ENCODE peak calls at places on chromosomes 4 and X, in ten cellular contexts. K is CD8-positive, alpha-beta T cell; U is iPS DF 6.9; I is PC-9; Z is sigmoid colon; Q is heart right ventricle; S is right cardiac atrium; R is cardiac muscle cell; W is K562; M is H1. B is an unnamed sample.

GRCh38 chrX:151703487-151703886 is 8.2 kb downstream of the PRRG3 start:
- DNase-seq in K (no peak), U (no peak), I (no peak), Z (no peak), Q (peak; percentile 74), S (peak; percentile 87), R (no peak), W (no peak), M (no peak), B (no peak)

GRCh38 chr4:48017108-48017527 is 546 bp downstream of the NIPAL1 start:
- DNase-seq in K (no peak), U (no peak), I (peak; percentile 72), Z (peak; percentile 64), Q (no peak), S (peak; percentile 76), R (peak; percentile 61), W (peak; percentile 58), M (no peak), B (peak; percentile 41)

GRCh38 chr4:117783716-117784115 is 250.6 kb upstream of the NDST3 start:
- DNase-seq in K (no peak), U (no peak), I (no peak), Z (no peak), Q (no peak), S (no peak), R (no peak), W (no peak), M (no peak), B (no peak)

GRCh38 chrX:71871367-71871766 is 39.3 kb upstream of the NHSL2 start:
- DNase-seq in K (no peak), U (no peak), I (no peak), Z (no peak), Q (no peak), S (peak; percentile 69), R (peak; percentile 60), W (no peak), M (no peak), B (no peak)

GRCh38 chr4:8694651-8695151 is 102.1 kb downstream of the CPZ start:
- DNase-seq in K (no peak), U (no peak), I (no peak), Z (peak; percentile 63), Q (no peak), S (no peak), R (no peak), W (no peak), M (no peak), B (no peak)

GRCh38 chr4:2087170-2087569 is 28.0 kb downstream of the NAT8L start:
- DNase-seq in K (no peak), U (no peak), I (no peak), Z (no peak), Q (no peak), S (no peak), R (no peak), W (no peak), M (no peak), B (no peak)

GRCh38 chrX:154116514-154116913 is 19.0 kb upstream of the MECP2 start:
- DNase-seq in K (no peak), U (no peak), I (no peak), Z (no peak), Q (no peak), S (no peak), R (no peak), W (no peak), M (no peak), B (peak; percentile 28)

GRCh38 chr4:78775278-78776030 is 696 bp upstream of the BMP2K start:
- DNase-seq in K (peak; percentile 81), U (no peak), I (peak; percentile 70), Z (peak; percentile 94), Q (peak; percentile 90), S (peak; percentile 95), R (peak; percentile 90), W (no peak), M (peak; percentile 69), B (peak; percentile 86)

GRCh38 chr4:79454656-79455055 is 46.6 kb upstream of the GK2 start:
- DNase-seq in K (no peak), U (no peak), I (no peak), Z (no peak), Q (no peak), S (no peak), R (no peak), W (no peak), M (no peak), B (no peak)

GRCh38 chr4:3337811-3338210 is 45.0 kb downstream of the RGS12 start:
- DNase-seq in K (no peak), U (no peak), I (no peak), Z (no peak), Q (no peak), S (no peak), R (no peak), W (no peak), M (no peak), B (no peak)

GRCh38 chr4:109495514-109495913 is 61.9 kb downstream of the SEC24B start:
- DNase-seq in K (no peak), U (no peak), I (no peak), Z (no peak), Q (no peak), S (no peak), R (no peak), W (no peak), M (no peak), B (peak; percentile 6)

GRCh38 chr4:33226783-33227182 is 2506.6 kb downstream of the PCDH7 start:
- DNase-seq in K (no peak), U (no peak), I (no peak), Z (no peak), Q (no peak), S (no peak), R (no peak), W (no peak), M (no peak), B (no peak)
- H3K9me3 ChIP-seq in K (peaks cover 4% of the 10 kb centered on the region), U (no peaks in the 10 kb centered on the region), I (no peaks in the 10 kb centered on the region), Z (no peaks in the 10 kb centered on the region), Q (no peaks in the 10 kb centered on the region), S (no peaks in the 10 kb centered on the region), R (no peaks in the 10 kb centered on the region), W (no peaks in the 10 kb centered on the region), M (no peaks in the 10 kb centered on the region), B (no peaks in the 10 kb centered on the region)

DNA sequence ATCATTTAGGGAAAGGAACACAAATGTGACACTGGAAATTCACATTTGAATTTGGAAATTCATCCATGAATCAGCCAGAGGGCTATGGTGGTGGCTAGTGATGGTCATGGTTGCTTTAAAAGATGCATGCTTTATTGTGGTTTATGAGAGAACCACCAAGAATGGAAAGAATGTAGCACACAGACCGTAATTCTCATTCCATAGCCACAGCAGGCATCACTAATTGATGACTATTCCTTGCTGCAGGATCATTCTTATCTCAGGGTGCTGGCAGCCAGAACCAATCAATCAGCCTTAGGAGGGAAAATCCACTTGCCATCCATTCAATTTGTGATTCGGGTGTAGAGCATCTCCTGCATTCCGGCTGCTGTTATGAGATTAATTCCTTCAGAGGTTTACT is 115.6 kb downstream of the DHRSX start:
- DNase-seq in K (no peak), U (no peak), I (no peak), Z (no peak), Q (no peak), S (no peak), R (peak; percentile 77), W (no peak), M (no peak), B (no peak)
- H3K9me3 ChIP-seq in K (no peaks in the 10 kb centered on the region), U (no peaks in the 10 kb centered on the region), I (no peaks in the 10 kb centered on the region), Z (no peaks in the 10 kb centered on the region), Q (no peaks in the 10 kb centered on the region), S (no peaks in the 10 kb centered on the region), R (no peaks in the 10 kb centered on the region), W (no peaks in the 10 kb centered on the region), M (peaks cover 8% of the 10 kb centered on the region), B (no peaks in the 10 kb centered on the region)

GRCh38 chr4:89329280-89329679 is 21.7 kb upstream of the GPRIN3 start:
- DNase-seq in K (no peak), U (no peak), I (no peak), Z (no peak), Q (no peak), S (no peak), R (no peak), W (no peak), M (no peak), B (no peak)
- H3K9me3 ChIP-seq in K (no peaks in the 10 kb centered on the region), U (no peaks in the 10 kb centered on the region), I (no peaks in the 10 kb centered on the region), Z (no peaks in the 10 kb centered on the region), Q (no peaks in the 10 kb centered on the region), S (no peaks in the 10 kb centered on the region), R (no peaks in the 10 kb centered on the region), W (no peaks in the 10 kb centered on the region), M (no peaks in the 10 kb centered on the region), B (no peaks in the 10 kb centered on the region)

DNA sequence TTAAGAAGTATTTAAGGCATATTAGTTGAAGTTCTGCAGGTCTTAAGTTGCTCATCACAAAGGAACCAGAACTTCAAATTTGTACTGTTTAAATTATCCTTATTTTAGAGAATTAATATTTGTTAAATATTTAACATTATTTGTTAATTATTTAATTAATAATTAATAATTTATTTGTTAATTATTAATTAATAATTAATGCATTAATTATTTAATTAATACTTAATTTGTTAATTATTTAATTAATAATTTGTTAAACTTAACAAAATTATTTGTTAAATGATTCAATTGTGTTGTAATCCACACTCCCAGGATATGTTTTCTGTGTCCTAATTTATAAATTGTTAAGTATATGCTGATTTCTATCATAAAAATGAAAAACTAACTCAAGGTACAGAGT is 129.4 kb downstream of the GLRA3 start:
- DNase-seq in K (no peak), U (no peak), I (no peak), Z (no peak), Q (no peak), S (no peak), R (no peak), W (no peak), M (no peak), B (no peak)
- H3K9me3 ChIP-seq in K (no peaks in the 10 kb centered on the region), U (no peaks in the 10 kb centered on the region), I (no peaks in the 10 kb centered on the region), Z (no peaks in the 10 kb centered on the region), Q (no peaks in the 10 kb centered on the region), S (no peaks in the 10 kb centered on the region), R (no peaks in the 10 kb centered on the region), W (no peaks in the 10 kb centered on the region), M (no peaks in the 10 kb centered on the region), B (no peaks in the 10 kb centered on the region)

DNA sequence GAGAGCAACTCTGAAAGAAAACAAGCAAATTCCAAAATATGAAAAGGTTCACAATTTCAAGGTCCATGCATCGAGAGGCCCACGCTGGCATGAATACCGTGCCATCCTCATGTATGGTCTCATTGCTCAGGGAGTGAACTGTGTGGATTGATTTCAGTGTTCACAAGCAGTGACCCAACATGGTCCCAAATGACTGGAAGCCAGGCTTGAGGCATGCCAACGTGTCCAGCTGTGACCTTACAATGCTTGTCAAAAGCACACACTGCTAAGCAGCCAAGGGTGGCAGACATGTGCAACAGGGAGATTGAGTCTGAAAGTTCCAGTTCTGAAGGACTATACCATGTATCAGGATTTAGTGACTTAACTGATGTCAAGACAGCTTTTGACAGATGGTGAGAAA is 58.7 kb upstream of the CLDN24 start:
- DNase-seq in K (no peak), U (no peak), I (no peak), Z (peak; percentile 39), Q (no peak), S (no peak), R (no peak), W (no peak), M (no peak), B (no peak)
- H3K9me3 ChIP-seq in K (no peaks in the 10 kb centered on the region), U (peaks cover 3% of the 10 kb centered on the region), I (no peaks in the 10 kb centered on the region), Z (peaks cover 10% of the 10 kb centered on the region), Q (no peaks in the 10 kb centered on the region), S (peaks cover 5% of the 10 kb centered on the region), R (no peaks in the 10 kb centered on the region), W (peaks cover 6% of the 10 kb centered on the region), M (peaks cover 12% of the 10 kb centered on the region), B (no peaks in the 10 kb centered on the region)